ENCODE peak calls at places on chromosomes 16 and 17, in eight cellular contexts. One of them, this sample, is unnamed. For H3K9me3, the result is how much of the 10 kb centered on the place peaks cover.

GRCh38 chr16:51880776-51881175 is 666.2 kb downstream of the TOX3 start:
- DNase-seq in PC-3: peak
- DNase-seq in HCT116: no peak
- DNase-seq in IMR-90: peak
- DNase-seq in endodermal cell: no peak
- DNase-seq in fibroblast of lung: peak
- DNase-seq in neuronal stem cell: no peak
- DNase-seq in SK-N-SH: no peak
- DNase-seq in this sample: no peak

GRCh38 chr16:66085651-66086050 is 280.8 kb upstream of the CDH5 start:
- DNase-seq in IMR-90: no peak
- DNase-seq in fibroblast of lung: no peak
- DNase-seq in neuronal stem cell: no peak
- DNase-seq in HCT116: no peak
- DNase-seq in SK-N-SH: no peak
- DNase-seq in PC-3: no peak
- DNase-seq in endodermal cell: no peak
- DNase-seq in this sample: no peak

GRCh38 chr16:1667271-1667670 is 10.8 kb upstream of the JPT2 start:
- DNase-seq in IMR-90: no peak
- DNase-seq in neuronal stem cell: no peak
- DNase-seq in fibroblast of lung: no peak
- DNase-seq in endodermal cell: no peak
- DNase-seq in SK-N-SH: no peak
- DNase-seq in PC-3: no peak
- DNase-seq in HCT116: no peak
- DNase-seq in this sample: no peak

GRCh38 chr16:84341533-84342295 is 26.6 kb upstream of the ATP2C2 start:
- DNase-seq in neuronal stem cell: no peak
- DNase-seq in IMR-90: no peak
- DNase-seq in endodermal cell: peak
- DNase-seq in HCT116: no peak
- DNase-seq in fibroblast of lung: no peak
- DNase-seq in SK-N-SH: no peak
- DNase-seq in PC-3: no peak
- DNase-seq in this sample: no peak

GRCh38 chr17:73231363-73231762 is 30.3 kb downstream of the CPSF4L start:
- DNase-seq in neuronal stem cell: no peak
- DNase-seq in HCT116: no peak
- DNase-seq in PC-3: peak
- DNase-seq in IMR-90: peak
- DNase-seq in SK-N-SH: peak
- DNase-seq in endodermal cell: no peak
- DNase-seq in fibroblast of lung: peak
- DNase-seq in this sample: no peak

GRCh38 chr16:87939562-87940423 is 3.5 kb upstream of the CA5A start:
- DNase-seq in neuronal stem cell: no peak
- DNase-seq in SK-N-SH: no peak
- DNase-seq in endodermal cell: no peak
- DNase-seq in fibroblast of lung: no peak
- DNase-seq in HCT116: no peak
- DNase-seq in PC-3: no peak
- DNase-seq in IMR-90: no peak
- DNase-seq in this sample: no peak

GRCh38 chr17:72381597-72382397 is 261.0 kb downstream of the SOX9 start:
- DNase-seq in fibroblast of lung: no peak
- DNase-seq in endodermal cell: peak
- DNase-seq in HCT116: peak
- DNase-seq in PC-3: peak
- DNase-seq in SK-N-SH: peak
- DNase-seq in neuronal stem cell: no peak
- DNase-seq in IMR-90: no peak
- DNase-seq in this sample: no peak

GRCh38 chr16:75011634-75012307 is 12.9 kb downstream of the ZNRF1 start:
- DNase-seq in endodermal cell: no peak
- DNase-seq in SK-N-SH: no peak
- DNase-seq in fibroblast of lung: peak
- DNase-seq in PC-3: peak
- DNase-seq in neuronal stem cell: no peak
- DNase-seq in HCT116: peak
- DNase-seq in IMR-90: peak
- DNase-seq in this sample: no peak

GRCh38 chr16:63613701-63614100 is 1508.2 kb downstream of the CDH11 start:
- DNase-seq in SK-N-SH: no peak
- DNase-seq in HCT116: no peak
- DNase-seq in PC-3: peak
- DNase-seq in endodermal cell: no peak
- DNase-seq in fibroblast of lung: peak
- DNase-seq in neuronal stem cell: no peak
- DNase-seq in IMR-90: peak
- DNase-seq in this sample: no peak

GRCh38 chr17:59814685-59815084 is 78.1 kb downstream of the TUBD1 start:
- DNase-seq in SK-N-SH: no peak
- DNase-seq in IMR-90: no peak
- DNase-seq in neuronal stem cell: no peak
- DNase-seq in endodermal cell: no peak
- DNase-seq in PC-3: no peak
- DNase-seq in HCT116: no peak
- DNase-seq in fibroblast of lung: no peak
- DNase-seq in this sample: no peak

GRCh38 chr17:42924891-42925290 is 24.3 kb downstream of the G6PC1 start:
- DNase-seq in HCT116: no peak
- DNase-seq in IMR-90: no peak
- DNase-seq in fibroblast of lung: no peak
- DNase-seq in PC-3: no peak
- DNase-seq in neuronal stem cell: no peak
- DNase-seq in endodermal cell: peak
- DNase-seq in SK-N-SH: no peak
- DNase-seq in this sample: no peak

GRCh38 chr16:19884021-19884485 is 595 bp downstream of the GPRC5B start:
- DNase-seq in HCT116: no peak
- DNase-seq in PC-3: no peak
- DNase-seq in neuronal stem cell: no peak
- DNase-seq in fibroblast of lung: no peak
- DNase-seq in endodermal cell: peak
- DNase-seq in IMR-90: no peak
- DNase-seq in SK-N-SH: peak
- DNase-seq in this sample: no peak

GRCh38 chr16:76574651-76575050 is 297.4 kb downstream of the CNTNAP4 start:
- DNase-seq in fibroblast of lung: no peak
- DNase-seq in HCT116: no peak
- DNase-seq in neuronal stem cell: no peak
- DNase-seq in endodermal cell: no peak
- DNase-seq in SK-N-SH: no peak
- DNase-seq in IMR-90: no peak
- DNase-seq in PC-3: peak
- DNase-seq in this sample: no peak

GRCh38 chr17:42050360-42051012 is at the start of gene C17orf113:
- DNase-seq in fibroblast of lung: peak
- DNase-seq in endodermal cell: peak
- DNase-seq in neuronal stem cell: peak
- DNase-seq in HCT116: no peak
- DNase-seq in PC-3: peak
- DNase-seq in SK-N-SH: peak
- DNase-seq in IMR-90: no peak
- DNase-seq in this sample: no peak

GRCh38 chr16:53689636-53690035 is 14.0 kb downstream of the RPGRIP1L start:
- DNase-seq in PC-3: peak
- DNase-seq in fibroblast of lung: no peak
- DNase-seq in endodermal cell: no peak
- DNase-seq in IMR-90: peak
- DNase-seq in neuronal stem cell: no peak
- DNase-seq in SK-N-SH: no peak
- DNase-seq in HCT116: no peak
- DNase-seq in this sample: no peak

GRCh38 chr16:88456356-88457292 is 3.5 kb downstream of the ZFPM1 start:
- DNase-seq in SK-N-SH: no peak
- DNase-seq in endodermal cell: no peak
- DNase-seq in IMR-90: no peak
- DNase-seq in PC-3: no peak
- DNase-seq in HCT116: no peak
- DNase-seq in fibroblast of lung: no peak
- DNase-seq in neuronal stem cell: no peak
- DNase-seq in this sample: no peak

GRCh38 chr17:60231691-60232090 is 81.9 kb downstream of the CA4 start:
- DNase-seq in HCT116: no peak
- DNase-seq in IMR-90: peak
- DNase-seq in fibroblast of lung: peak
- DNase-seq in neuronal stem cell: peak
- DNase-seq in SK-N-SH: no peak
- DNase-seq in endodermal cell: no peak
- DNase-seq in PC-3: no peak
- DNase-seq in this sample: no peak

GRCh38 chr16:61182416-61182815 is 853.8 kb downstream of the CDH8 start:
- DNase-seq in neuronal stem cell: no peak
- DNase-seq in IMR-90: no peak
- DNase-seq in SK-N-SH: no peak
- DNase-seq in HCT116: no peak
- DNase-seq in fibroblast of lung: no peak
- DNase-seq in PC-3: no peak
- DNase-seq in endodermal cell: no peak
- DNase-seq in this sample: no peak
- H3K9me3 ChIP-seq in neuronal stem cell: under half
- H3K9me3 ChIP-seq in IMR-90: under half
- H3K9me3 ChIP-seq in SK-N-SH: under half
- H3K9me3 ChIP-seq in HCT116: under half
- H3K9me3 ChIP-seq in fibroblast of lung: under half
- H3K9me3 ChIP-seq in PC-3: under half
- H3K9me3 ChIP-seq in endodermal cell: under half
- H3K9me3 ChIP-seq in this sample: under half

DNA sequence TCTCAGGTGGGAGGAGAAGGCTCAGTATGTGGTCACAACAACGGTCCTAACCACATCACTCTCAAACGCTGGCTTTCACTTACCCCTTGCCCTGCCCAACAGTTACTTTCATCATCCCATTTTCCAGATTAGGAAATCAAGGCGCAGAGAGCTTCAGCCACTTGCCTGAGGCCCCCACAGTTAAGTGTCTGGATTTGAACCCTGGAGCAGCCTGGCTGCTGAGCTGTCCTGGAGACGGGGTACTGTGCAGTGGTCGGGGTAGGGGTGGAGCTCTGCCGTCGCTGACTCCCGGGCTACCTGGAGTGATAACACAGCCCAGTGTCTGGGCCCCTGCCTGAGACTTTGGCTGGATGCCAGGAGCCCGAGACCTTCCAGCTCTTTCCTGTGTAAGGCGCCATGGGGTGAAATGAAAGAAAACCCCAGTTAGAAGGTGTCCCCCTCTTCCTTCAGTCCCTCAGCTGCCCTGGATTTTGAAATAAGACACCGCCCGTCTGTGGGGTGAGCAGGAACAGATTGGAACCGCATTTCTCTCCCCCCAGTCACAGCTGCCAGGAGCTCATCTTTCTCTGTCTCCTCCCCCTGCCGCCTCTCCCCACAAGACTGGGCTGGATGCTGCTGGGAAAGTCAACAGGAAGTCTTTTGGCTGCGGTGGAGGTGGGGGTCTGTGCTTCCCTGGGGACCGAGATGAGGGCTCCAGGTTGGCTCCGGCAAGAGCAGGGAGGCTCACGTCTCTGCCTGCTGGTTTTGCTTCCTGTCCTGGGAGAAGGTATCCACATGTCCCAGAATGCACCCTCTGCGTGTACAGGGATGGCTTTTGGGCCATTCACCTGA is 280.2 kb downstream of the SEC14L1 start:
- DNase-seq in PC-3: no peak
- DNase-seq in IMR-90: peak
- DNase-seq in fibroblast of lung: peak
- DNase-seq in neuronal stem cell: no peak
- DNase-seq in HCT116: no peak
- DNase-seq in endodermal cell: peak
- DNase-seq in SK-N-SH: peak
- DNase-seq in this sample: peak
- H3K9ac ChIP-seq in PC-3: peak
- H3K9ac ChIP-seq in IMR-90: peak
- H3K9ac ChIP-seq in fibroblast of lung: peak
- H3K9ac ChIP-seq in neuronal stem cell: peak
- H3K9ac ChIP-seq in HCT116: no peak
- H3K9ac ChIP-seq in endodermal cell: no peak
- H3K9ac ChIP-seq in SK-N-SH: peak
- H3K9ac ChIP-seq in this sample: peak

DNA sequence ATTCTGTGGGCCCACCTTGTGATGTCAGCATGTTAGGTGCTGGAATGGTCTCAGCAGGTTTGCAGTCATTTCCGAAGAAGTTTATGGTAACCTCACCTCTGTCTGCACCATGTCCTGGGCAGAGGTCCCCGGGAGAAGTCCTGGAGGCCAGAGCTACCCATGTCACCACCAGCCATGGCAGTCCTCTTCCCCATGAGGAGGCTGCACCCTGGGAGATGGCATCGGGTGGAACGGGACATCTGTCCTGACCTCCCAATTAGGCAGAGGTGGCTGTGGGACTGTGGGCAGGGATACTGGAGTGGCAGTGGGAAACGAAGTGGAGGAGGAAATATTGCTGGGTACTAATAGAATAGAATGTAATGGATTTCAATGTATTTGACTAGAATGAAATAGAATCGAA is 511.8 kb upstream of the WSB1 start:
- DNase-seq in endodermal cell: no peak
- DNase-seq in neuronal stem cell: no peak
- DNase-seq in PC-3: no peak
- DNase-seq in IMR-90: no peak
- DNase-seq in SK-N-SH: no peak
- DNase-seq in HCT116: no peak
- DNase-seq in fibroblast of lung: no peak
- DNase-seq in this sample: no peak
- H3K9me3 ChIP-seq in endodermal cell: half or more
- H3K9me3 ChIP-seq in neuronal stem cell: under half
- H3K9me3 ChIP-seq in PC-3: under half
- H3K9me3 ChIP-seq in IMR-90: under half
- H3K9me3 ChIP-seq in SK-N-SH: under half
- H3K9me3 ChIP-seq in HCT116: under half
- H3K9me3 ChIP-seq in fibroblast of lung: under half
- H3K9me3 ChIP-seq in this sample: under half

DNA sequence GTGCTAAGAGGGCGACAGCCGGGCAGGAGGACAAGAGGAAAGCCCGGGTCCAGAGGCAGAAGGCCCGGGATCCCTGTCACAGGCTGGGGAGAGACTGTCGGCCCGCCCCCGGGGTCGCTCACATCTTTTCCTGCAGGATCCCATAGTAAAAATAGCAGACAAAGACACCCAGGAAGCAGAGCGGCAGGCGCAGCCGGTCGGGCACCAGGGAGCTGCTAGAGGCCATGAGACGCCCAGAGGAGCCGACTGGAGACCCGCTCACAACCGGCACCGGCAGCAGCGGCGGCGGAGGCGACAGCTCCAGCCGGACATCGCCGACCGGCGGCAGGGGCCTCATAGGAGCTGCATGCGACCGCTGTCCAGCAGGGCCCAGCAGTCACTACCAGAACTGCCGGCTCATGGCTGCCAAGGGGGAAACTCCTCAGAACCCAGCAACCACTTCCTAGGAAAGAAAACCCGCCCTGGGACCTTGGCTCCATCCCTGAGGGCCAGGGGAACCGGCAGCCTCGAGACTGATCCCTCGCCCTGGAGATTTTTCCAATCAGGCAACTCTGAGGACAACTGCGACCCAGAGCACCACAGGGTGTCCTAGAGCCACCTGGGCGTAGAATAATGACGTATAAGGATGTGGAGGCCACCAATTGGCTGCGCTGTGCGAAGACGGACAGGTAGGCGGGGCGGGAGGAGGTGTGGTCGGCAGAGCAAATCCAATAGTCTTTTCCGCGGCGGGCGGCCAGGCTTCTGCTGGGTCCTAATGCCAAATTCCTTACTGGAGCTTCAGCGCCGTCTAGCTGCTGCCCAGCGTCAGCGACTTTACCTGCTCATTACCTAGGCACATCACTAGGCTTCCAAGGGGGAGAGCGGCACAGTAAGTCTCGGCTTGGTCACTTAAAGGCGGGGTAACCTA is at the start of gene SLC35B1:
- DNase-seq in neuronal stem cell: peak
- DNase-seq in endodermal cell: peak
- DNase-seq in IMR-90: peak
- DNase-seq in PC-3: peak
- DNase-seq in SK-N-SH: peak
- DNase-seq in fibroblast of lung: peak
- DNase-seq in HCT116: peak
- DNase-seq in this sample: peak
- H3K9ac ChIP-seq in neuronal stem cell: peak
- H3K9ac ChIP-seq in endodermal cell: peak
- H3K9ac ChIP-seq in IMR-90: peak
- H3K9ac ChIP-seq in PC-3: peak
- H3K9ac ChIP-seq in SK-N-SH: peak
- H3K9ac ChIP-seq in fibroblast of lung: peak
- H3K9ac ChIP-seq in HCT116: peak
- H3K9ac ChIP-seq in this sample: peak